ENCODE peak calls at places on chromosomes 4 and X, in four cellular contexts. Q, V, N and H are unnamed samples.

GRCh38 chr4:168451744-168452394 is 28.4 kb downstream of the DDX60L start:
- DNase-seq in V (peak; percentile 61), Q (peak; percentile 22), N (no peak), H (peak; percentile 59)

GRCh38 chrX:153766098-153766817 is 2.2 kb downstream of the PLXNB3 start:
- DNase-seq in Q (peak; percentile 11), V (peak; percentile 85), N (no peak), H (peak; percentile 65)

GRCh38 chr4:185020293-185020808 is 2.1 kb downstream of the HELT start:
- DNase-seq in Q (no peak), V (peak; percentile 46), N (no peak), H (no peak)

GRCh38 chrX:140764401-140764919 is 54.9 kb downstream of the LINC00632 start:
- DNase-seq in N (peak; percentile 48), Q (no peak), V (peak; percentile 46), H (no peak)

GRCh38 chr4:5753766-5754528 is 42.9 kb downstream of the EVC start:
- DNase-seq in N (no peak), V (peak; percentile 81), Q (peak; percentile 90), H (peak; percentile 51)

GRCh38 chr4:171390626-171391025 is 422.6 kb upstream of the GALNTL6 start:
- DNase-seq in N (no peak), V (no peak), Q (no peak), H (no peak)

GRCh38 chrX:107025538-107025937 is 25.5 kb upstream of the MORC4 start:
- DNase-seq in V (peak; percentile 44), Q (no peak), N (no peak), H (peak; percentile 4)

GRCh38 chr4:136495076-136495475 is 1037.2 kb downstream of the PCDH18 start:
- DNase-seq in Q (no peak), N (no peak), V (peak; percentile 42), H (no peak)

GRCh38 chr4:2798399-2799301 is 5.8 kb downstream of the SH3BP2 start:
- DNase-seq in N (no peak), V (peak; percentile 38), Q (no peak), H (no peak)

GRCh38 chr4:111923786-111924185 is 221.5 kb upstream of the FAM241A start:
- DNase-seq in Q (no peak), N (no peak), V (peak; percentile 29), H (no peak)

GRCh38 chrX:109347618-109348017 is 134.3 kb downstream of the GUCY2F start:
- DNase-seq in Q (peak; percentile 46), N (no peak), V (peak; percentile 67), H (peak; percentile 79)

GRCh38 chr4:102335616-102336015 is 9.7 kb downstream of the SLC39A8 start:
- DNase-seq in V (no peak), N (no peak), Q (no peak), H (no peak)

GRCh38 chr4:118865091-118865708 is 23.5 kb upstream of the SYNPO2 start:
- DNase-seq in Q (peak; percentile 36), N (peak; percentile 8), V (peak; percentile 65), H (peak; percentile 77)

GRCh38 chr4:170729897-170730296 is 640.1 kb upstream of the AADAT start:
- DNase-seq in V (no peak), N (no peak), Q (no peak), H (no peak)

GRCh38 chrX:69616520-69617203 is 749 bp downstream of the EDA start:
- DNase-seq in N (peak; percentile 5), V (peak; percentile 2), Q (no peak), H (no peak)